ENCODE peak calls at places on chromosomes 7 and 10, in seven cellular contexts. One of them, this sample, is unnamed. For H3K79me1, the result is how much of the 10 kb centered on the place peaks cover.

GRCh38 chr10:28317735-28318134 is 14.9 kb upstream of the MPP7 start:
- DNase-seq in IMR-90: no peak
- DNase-seq in neuronal stem cell: no peak
- DNase-seq in H1: no peak
- DNase-seq in mesenchymal stem cell: no peak
- DNase-seq in H9: no peak
- DNase-seq in trophoblast cell: no peak
- DNase-seq in this sample: no peak

GRCh38 chr10:98323221-98324164 is 55.5 kb upstream of the LOXL4 start:
- DNase-seq in IMR-90: peak
- DNase-seq in neuronal stem cell: no peak
- DNase-seq in H1: no peak
- DNase-seq in mesenchymal stem cell: peak
- DNase-seq in H9: no peak
- DNase-seq in trophoblast cell: peak
- DNase-seq in this sample: peak

GRCh38 chr10:125103466-125104377 is 56.6 kb downstream of the CTBP2 start:
- DNase-seq in IMR-90: no peak
- DNase-seq in neuronal stem cell: no peak
- DNase-seq in H1: no peak
- DNase-seq in mesenchymal stem cell: no peak
- DNase-seq in H9: no peak
- DNase-seq in trophoblast cell: no peak
- DNase-seq in this sample: peak

GRCh38 chr7:32259917-32260596 is 189.8 kb upstream of the PDE1C start:
- DNase-seq in IMR-90: no peak
- DNase-seq in neuronal stem cell: no peak
- DNase-seq in H1: no peak
- DNase-seq in mesenchymal stem cell: no peak
- DNase-seq in H9: no peak
- DNase-seq in trophoblast cell: no peak
- DNase-seq in this sample: no peak

GRCh38 chr7:84022686-84023308 is 171.8 kb downstream of the SEMA3A start:
- DNase-seq in IMR-90: peak
- DNase-seq in neuronal stem cell: no peak
- DNase-seq in H1: no peak
- DNase-seq in mesenchymal stem cell: peak
- DNase-seq in H9: no peak
- DNase-seq in trophoblast cell: no peak
- DNase-seq in this sample: peak

GRCh38 chr7:144835166-144835611 is 664 bp downstream of the TPK1 start:
- DNase-seq in IMR-90: peak
- DNase-seq in neuronal stem cell: no peak
- DNase-seq in H1: no peak
- DNase-seq in mesenchymal stem cell: peak
- DNase-seq in H9: peak
- DNase-seq in trophoblast cell: peak
- DNase-seq in this sample: peak

GRCh38 chr7:45402480-45403218 is 171.5 kb upstream of the ADCY1 start:
- DNase-seq in IMR-90: peak
- DNase-seq in neuronal stem cell: no peak
- DNase-seq in H1: no peak
- DNase-seq in mesenchymal stem cell: no peak
- DNase-seq in H9: no peak
- DNase-seq in trophoblast cell: no peak
- DNase-seq in this sample: no peak

GRCh38 chr10:96387151-96387550 is 28.3 kb upstream of the OPALIN start:
- DNase-seq in IMR-90: peak
- DNase-seq in neuronal stem cell: no peak
- DNase-seq in H1: no peak
- DNase-seq in mesenchymal stem cell: no peak
- DNase-seq in H9: no peak
- DNase-seq in trophoblast cell: no peak
- DNase-seq in this sample: peak

GRCh38 chr10:101545898-101546297 is 42.2 kb downstream of the POLL start:
- DNase-seq in IMR-90: no peak
- DNase-seq in neuronal stem cell: no peak
- DNase-seq in H1: no peak
- DNase-seq in mesenchymal stem cell: no peak
- DNase-seq in H9: no peak
- DNase-seq in trophoblast cell: no peak
- DNase-seq in this sample: no peak

GRCh38 chr10:26627320-26627719 is 70.2 kb upstream of the PDSS1 start:
- DNase-seq in IMR-90: no peak
- DNase-seq in neuronal stem cell: no peak
- DNase-seq in H1: no peak
- DNase-seq in mesenchymal stem cell: no peak
- DNase-seq in H9: peak
- DNase-seq in trophoblast cell: no peak
- DNase-seq in this sample: peak

GRCh38 chr7:80428161-80429054 is 83.5 kb downstream of the GNAT3 start:
- DNase-seq in IMR-90: peak
- DNase-seq in neuronal stem cell: peak
- DNase-seq in H1: no peak
- DNase-seq in mesenchymal stem cell: peak
- DNase-seq in H9: peak
- DNase-seq in trophoblast cell: peak
- DNase-seq in this sample: peak

GRCh38 chr7:4612939-4613841 is 68.9 kb upstream of the FOXK1 start:
- DNase-seq in IMR-90: peak
- DNase-seq in neuronal stem cell: no peak
- DNase-seq in H1: no peak
- DNase-seq in mesenchymal stem cell: no peak
- DNase-seq in H9: peak
- DNase-seq in trophoblast cell: no peak
- DNase-seq in this sample: peak

GRCh38 chr10:79268100-79268670 is 79.1 kb upstream of the PPIF start:
- DNase-seq in IMR-90: peak
- DNase-seq in neuronal stem cell: no peak
- DNase-seq in H1: no peak
- DNase-seq in mesenchymal stem cell: peak
- DNase-seq in H9: no peak
- DNase-seq in trophoblast cell: no peak
- DNase-seq in this sample: no peak

GRCh38 chr10:126630225-126630624 is 40.3 kb downstream of the C10orf90 start:
- DNase-seq in IMR-90: no peak
- DNase-seq in neuronal stem cell: no peak
- DNase-seq in H1: no peak
- DNase-seq in mesenchymal stem cell: no peak
- DNase-seq in H9: no peak
- DNase-seq in trophoblast cell: no peak
- DNase-seq in this sample: no peak

GRCh38 chr10:32943854-32944661 is 14.0 kb downstream of the ITGB1 start:
- DNase-seq in IMR-90: no peak
- DNase-seq in neuronal stem cell: no peak
- DNase-seq in H1: no peak
- DNase-seq in mesenchymal stem cell: no peak
- DNase-seq in H9: peak
- DNase-seq in trophoblast cell: no peak
- DNase-seq in this sample: peak

GRCh38 chr7:117008849-117009531 is 55.7 kb downstream of the ST7 start:
- DNase-seq in IMR-90: peak
- DNase-seq in neuronal stem cell: no peak
- DNase-seq in H1: no peak
- DNase-seq in mesenchymal stem cell: peak
- DNase-seq in H9: no peak
- DNase-seq in trophoblast cell: no peak
- DNase-seq in this sample: no peak

GRCh38 chr7:28301148-28301641 is 111.1 kb upstream of the CREB5 start:
- DNase-seq in IMR-90: peak
- DNase-seq in neuronal stem cell: no peak
- DNase-seq in H1: no peak
- DNase-seq in mesenchymal stem cell: no peak
- DNase-seq in H9: no peak
- DNase-seq in trophoblast cell: no peak
- DNase-seq in this sample: no peak

GRCh38 chr10:124339951-124340760 is 78.6 kb downstream of the OAT start:
- DNase-seq in IMR-90: peak
- DNase-seq in neuronal stem cell: no peak
- DNase-seq in H1: no peak
- DNase-seq in mesenchymal stem cell: peak
- DNase-seq in H9: peak
- DNase-seq in trophoblast cell: peak
- DNase-seq in this sample: no peak

GRCh38 chr7:156073366-156074052 is 261.2 kb upstream of the SHH start:
- DNase-seq in IMR-90: no peak
- DNase-seq in neuronal stem cell: no peak
- DNase-seq in H1: no peak
- DNase-seq in mesenchymal stem cell: no peak
- DNase-seq in H9: no peak
- DNase-seq in trophoblast cell: no peak
- DNase-seq in this sample: no peak

GRCh38 chr10:62647375-62648092 is 157.0 kb upstream of the ADO start:
- DNase-seq in IMR-90: no peak
- DNase-seq in neuronal stem cell: no peak
- DNase-seq in H1: no peak
- DNase-seq in mesenchymal stem cell: no peak
- DNase-seq in H9: no peak
- DNase-seq in trophoblast cell: no peak
- DNase-seq in this sample: no peak

GRCh38 chr7:122676466-122676865 is 22.5 kb downstream of the RNF133 start:
- DNase-seq in IMR-90: no peak
- DNase-seq in neuronal stem cell: no peak
- DNase-seq in H1: no peak
- DNase-seq in mesenchymal stem cell: no peak
- DNase-seq in H9: no peak
- DNase-seq in trophoblast cell: no peak
- DNase-seq in this sample: no peak

GRCh38 chr7:102412548-102412947 is 16.4 kb downstream of the PRKRIP1 start:
- DNase-seq in IMR-90: peak
- DNase-seq in neuronal stem cell: no peak
- DNase-seq in H1: no peak
- DNase-seq in mesenchymal stem cell: peak
- DNase-seq in H9: peak
- DNase-seq in trophoblast cell: no peak
- DNase-seq in this sample: peak

GRCh38 chr10:89494068-89494467 is 41.3 kb downstream of the SLC16A12 start:
- DNase-seq in IMR-90: no peak
- DNase-seq in neuronal stem cell: no peak
- DNase-seq in H1: no peak
- DNase-seq in mesenchymal stem cell: no peak
- DNase-seq in H9: no peak
- DNase-seq in trophoblast cell: no peak
- DNase-seq in this sample: no peak

GRCh38 chr10:129972966-129973673 is 9.0 kb upstream of the EBF3 start:
- DNase-seq in IMR-90: no peak
- DNase-seq in neuronal stem cell: no peak
- DNase-seq in H1: no peak
- DNase-seq in mesenchymal stem cell: no peak
- DNase-seq in H9: no peak
- DNase-seq in trophoblast cell: no peak
- DNase-seq in this sample: no peak

GRCh38 chr10:86375204-86375603 is 8.6 kb upstream of the GRID1 start:
- DNase-seq in IMR-90: no peak
- DNase-seq in neuronal stem cell: no peak
- DNase-seq in H1: no peak
- DNase-seq in mesenchymal stem cell: no peak
- DNase-seq in H9: peak
- DNase-seq in trophoblast cell: no peak
- DNase-seq in this sample: no peak
- H2BK5ac ChIP-seq in IMR-90: no peak
- H2BK5ac ChIP-seq in neuronal stem cell: no peak
- H2BK5ac ChIP-seq in H1: no peak
- H2BK5ac ChIP-seq in mesenchymal stem cell: no peak
- H2BK5ac ChIP-seq in H9: no peak
- H2BK5ac ChIP-seq in trophoblast cell: no peak
- H2BK5ac ChIP-seq in this sample: no peak

DNA sequence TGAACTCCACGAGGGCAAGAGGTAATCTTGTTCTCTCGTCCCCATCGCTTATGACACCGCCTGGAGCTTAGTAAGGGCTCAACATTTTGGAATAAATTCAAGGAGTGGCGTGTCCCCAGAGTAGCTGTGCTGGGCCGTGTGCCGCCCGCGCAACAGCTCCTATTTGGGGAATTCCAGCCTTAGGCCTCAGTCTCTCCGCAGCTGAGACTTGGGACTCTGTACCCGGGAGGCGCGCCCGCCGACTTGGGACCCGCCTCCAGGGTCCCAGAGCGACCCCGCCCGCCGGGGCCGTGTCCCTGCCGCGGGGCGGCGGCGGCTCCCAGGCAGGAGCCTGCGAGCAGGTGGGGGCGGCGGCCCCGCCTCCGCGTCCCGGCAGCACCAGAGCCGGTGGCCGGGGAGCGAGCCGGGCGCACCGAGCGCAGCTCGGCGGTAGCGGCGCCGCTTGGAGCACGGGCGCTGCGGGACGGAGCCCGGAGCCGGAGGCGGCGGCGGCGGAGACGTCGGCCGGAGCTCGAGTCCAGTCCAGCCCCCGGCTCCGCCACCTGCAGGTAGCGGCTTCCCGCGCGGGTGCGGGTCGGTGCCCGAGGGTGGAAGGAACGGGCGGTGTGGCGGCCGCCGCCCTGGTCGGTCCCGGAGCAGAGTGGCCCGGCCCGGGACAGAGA is at the start of gene WIPF3:
- DNase-seq in IMR-90: no peak
- DNase-seq in neuronal stem cell: peak
- DNase-seq in H1: no peak
- DNase-seq in mesenchymal stem cell: peak
- DNase-seq in H9: peak
- DNase-seq in trophoblast cell: peak
- DNase-seq in this sample: peak
- H3K79me1 ChIP-seq in IMR-90: under half
- H3K79me1 ChIP-seq in neuronal stem cell: under half
- H3K79me1 ChIP-seq in H1: under half
- H3K79me1 ChIP-seq in mesenchymal stem cell: under half
- H3K79me1 ChIP-seq in H9: under half
- H3K79me1 ChIP-seq in trophoblast cell: under half
- H3K79me1 ChIP-seq in this sample: under half

GRCh38 chr10:87757685-87758084 is 60.3 kb downstream of the ATAD1 start:
- DNase-seq in IMR-90: no peak
- DNase-seq in neuronal stem cell: no peak
- DNase-seq in H1: no peak
- DNase-seq in mesenchymal stem cell: no peak
- DNase-seq in H9: no peak
- DNase-seq in trophoblast cell: no peak
- DNase-seq in this sample: no peak
- H2BK5ac ChIP-seq in IMR-90: no peak
- H2BK5ac ChIP-seq in neuronal stem cell: no peak
- H2BK5ac ChIP-seq in H1: no peak
- H2BK5ac ChIP-seq in mesenchymal stem cell: no peak
- H2BK5ac ChIP-seq in H9: no peak
- H2BK5ac ChIP-seq in trophoblast cell: no peak
- H2BK5ac ChIP-seq in this sample: no peak

GRCh38 chr10:133163889-133164815 is 4.1 kb downstream of the KNDC1 start:
- DNase-seq in IMR-90: no peak
- DNase-seq in neuronal stem cell: no peak
- DNase-seq in H1: no peak
- DNase-seq in mesenchymal stem cell: no peak
- DNase-seq in H9: peak
- DNase-seq in trophoblast cell: no peak
- DNase-seq in this sample: no peak
- H3K79me1 ChIP-seq in IMR-90: under half
- H3K79me1 ChIP-seq in neuronal stem cell: under half
- H3K79me1 ChIP-seq in H1: under half
- H3K79me1 ChIP-seq in mesenchymal stem cell: under half
- H3K79me1 ChIP-seq in H9: under half
- H3K79me1 ChIP-seq in trophoblast cell: under half
- H3K79me1 ChIP-seq in this sample: under half

This sample was measured in mesendoderm.